ENCODE peak calls at places on chromosomes 12 and 14, in four cellular contexts. One of them, this sample, is unnamed.

GRCh38 chr14:76784881-76785280 is 23.6 kb downstream of the VASH1 start:
- DNase-seq in IMR-90: peak
- DNase-seq in Karpas-422: peak
- DNase-seq in HepG2: peak
- DNase-seq in this sample: peak

GRCh38 chr12:98954506-98954905 is 309.4 kb downstream of the APAF1 start:
- DNase-seq in HepG2: no peak
- DNase-seq in Karpas-422: no peak
- DNase-seq in IMR-90: no peak
- DNase-seq in this sample: no peak

GRCh38 chr14:104877806-104878550 is 12.9 kb downstream of the CEP170B start:
- DNase-seq in Karpas-422: no peak
- DNase-seq in IMR-90: no peak
- DNase-seq in HepG2: no peak
- DNase-seq in this sample: no peak

GRCh38 chr12:29316772-29317171 is 64.2 kb downstream of the ERGIC2 start:
- DNase-seq in IMR-90: peak
- DNase-seq in HepG2: no peak
- DNase-seq in Karpas-422: no peak
- DNase-seq in this sample: no peak

GRCh38 chr12:27345376-27345775 is 12.7 kb downstream of the BMAL2 start:
- DNase-seq in IMR-90: no peak
- DNase-seq in Karpas-422: no peak
- DNase-seq in HepG2: no peak
- DNase-seq in this sample: no peak

GRCh38 chr14:34134484-34134883 is 183.6 kb upstream of the EGLN3 start:
- DNase-seq in IMR-90: no peak
- DNase-seq in Karpas-422: no peak
- DNase-seq in HepG2: no peak
- DNase-seq in this sample: no peak

GRCh38 chr12:52006726-52007157 is at the start of gene TAMALIN:
- DNase-seq in HepG2: no peak
- DNase-seq in IMR-90: peak
- DNase-seq in Karpas-422: no peak
- DNase-seq in this sample: peak

GRCh38 chr14:90384543-90384911 is 12.3 kb upstream of the CALM1 start:
- DNase-seq in IMR-90: peak
- DNase-seq in HepG2: no peak
- DNase-seq in Karpas-422: no peak
- DNase-seq in this sample: peak

GRCh38 chr14:60648934-60649814 is at the start of gene SIX1:
- DNase-seq in IMR-90: peak
- DNase-seq in Karpas-422: no peak
- DNase-seq in HepG2: peak
- DNase-seq in this sample: no peak

GRCh38 chr12:89504560-89505346 is 19.8 kb downstream of the GALNT4 start:
- DNase-seq in HepG2: no peak
- DNase-seq in IMR-90: peak
- DNase-seq in Karpas-422: no peak
- DNase-seq in this sample: no peak

GRCh38 chr12:23576372-23576771 is 373.1 kb downstream of the SOX5 start:
- DNase-seq in IMR-90: no peak
- DNase-seq in HepG2: no peak
- DNase-seq in Karpas-422: no peak
- DNase-seq in this sample: no peak

GRCh38 chr14:67940476-67940875 is 120.9 kb downstream of the RAD51B start:
- DNase-seq in HepG2: peak
- DNase-seq in IMR-90: peak
- DNase-seq in Karpas-422: no peak
- DNase-seq in this sample: no peak

GRCh38 chr14:81127785-81128184 is 93.0 kb downstream of the GTF2A1 start:
- DNase-seq in Karpas-422: no peak
- DNase-seq in HepG2: no peak
- DNase-seq in IMR-90: peak
- DNase-seq in this sample: no peak

GRCh38 chr14:51283402-51283825 is 43.4 kb downstream of the TMX1 start:
- DNase-seq in HepG2: peak
- DNase-seq in Karpas-422: peak
- DNase-seq in IMR-90: peak
- DNase-seq in this sample: no peak

GRCh38 chr14:102089621-102090343 is 2.9 kb upstream of the HSP90AA1 start:
- DNase-seq in HepG2: no peak
- DNase-seq in Karpas-422: peak
- DNase-seq in IMR-90: no peak
- DNase-seq in this sample: no peak

GRCh38 chr14:29220077-29220476 is 453.5 kb downstream of the FOXG1 start:
- DNase-seq in IMR-90: no peak
- DNase-seq in Karpas-422: no peak
- DNase-seq in HepG2: no peak
- DNase-seq in this sample: no peak

GRCh38 chr12:27861428-27862167 is 81.6 kb upstream of the MANSC4 start:
- DNase-seq in HepG2: no peak
- DNase-seq in Karpas-422: no peak
- DNase-seq in IMR-90: peak
- DNase-seq in this sample: peak

GRCh38 chr12:116598341-116599284 is 39.4 kb downstream of the MAP1LC3B2 start:
- DNase-seq in IMR-90: no peak
- DNase-seq in HepG2: no peak
- DNase-seq in Karpas-422: no peak
- DNase-seq in this sample: no peak

GRCh38 chr12:89745286-89745685 is 36.6 kb upstream of the ATP2B1 start:
- DNase-seq in HepG2: no peak
- DNase-seq in Karpas-422: no peak
- DNase-seq in IMR-90: no peak
- DNase-seq in this sample: no peak

GRCh38 chr12:108386704-108387360 is 47.7 kb upstream of the CMKLR1 start:
- DNase-seq in Karpas-422: no peak
- DNase-seq in IMR-90: no peak
- DNase-seq in HepG2: no peak
- DNase-seq in this sample: no peak

GRCh38 chr12:64633940-64634337 is 23.6 kb downstream of the RASSF3 start:
- DNase-seq in HepG2: peak
- DNase-seq in IMR-90: peak
- DNase-seq in Karpas-422: no peak
- DNase-seq in this sample: no peak

GRCh38 chr12:16950041-16950677 is 344.2 kb upstream of the LMO3 start:
- DNase-seq in Karpas-422: no peak
- DNase-seq in HepG2: no peak
- DNase-seq in IMR-90: no peak
- DNase-seq in this sample: no peak

GRCh38 chr14:58428011-58428807 is 690 bp downstream of the KIAA0586 start:
- DNase-seq in IMR-90: peak
- DNase-seq in HepG2: peak
- DNase-seq in Karpas-422: peak
- DNase-seq in this sample: peak

GRCh38 chr12:114976959-114977358 is 293.0 kb upstream of the TBX3 start:
- DNase-seq in HepG2: peak
- DNase-seq in Karpas-422: no peak
- DNase-seq in IMR-90: peak
- DNase-seq in this sample: no peak

DNA sequence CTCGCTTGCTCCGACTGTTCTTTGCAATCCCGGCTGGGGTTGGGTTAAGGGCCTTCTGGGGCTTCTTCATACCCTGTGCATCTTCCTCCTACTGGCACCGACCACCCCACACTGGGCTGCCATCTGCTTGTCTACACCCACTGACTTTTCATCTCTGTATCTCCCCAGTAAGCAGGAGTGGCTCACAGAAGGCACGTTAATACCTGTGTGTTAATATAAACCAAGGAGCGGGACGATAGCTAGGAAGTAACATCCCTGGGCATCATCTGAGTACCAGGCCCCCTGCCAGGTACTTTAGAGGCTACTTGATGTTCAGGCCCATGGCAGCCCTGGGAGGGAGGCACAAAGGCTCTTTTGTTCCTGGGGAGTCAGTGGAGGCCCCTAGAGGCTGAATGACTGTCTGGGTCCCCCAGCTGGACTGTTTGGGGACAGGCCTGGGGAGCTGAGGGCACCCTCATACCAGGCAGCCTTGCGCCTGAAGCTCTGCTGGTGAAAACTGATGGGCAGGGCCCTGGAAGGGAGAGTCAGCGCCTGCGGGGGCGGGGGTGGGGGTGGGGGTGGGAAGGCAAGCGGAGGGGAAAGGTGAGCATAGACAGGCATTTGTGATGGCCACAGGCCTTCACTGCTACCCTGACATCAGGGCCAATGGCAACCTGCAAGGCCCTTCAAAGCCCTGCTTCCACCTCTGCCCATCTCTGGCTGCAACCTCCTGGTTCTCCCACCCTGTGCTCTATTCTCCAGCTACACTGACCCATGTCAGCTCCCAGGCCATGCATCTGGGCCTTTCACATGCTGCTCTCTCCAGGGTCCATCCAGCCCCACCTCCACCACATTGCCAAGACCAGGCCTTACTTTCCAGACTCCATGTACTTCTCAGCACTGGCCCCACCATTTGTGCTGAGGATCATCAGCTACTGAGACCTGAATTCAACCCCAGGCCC is 34.2 kb upstream of the DEGS2 start:
- DNase-seq in IMR-90: no peak
- DNase-seq in Karpas-422: peak
- DNase-seq in HepG2: peak
- DNase-seq in this sample: no peak
- H3K4me3 ChIP-seq in IMR-90: peak
- H3K4me3 ChIP-seq in Karpas-422: peak
- H3K4me3 ChIP-seq in HepG2: peak
- H3K4me3 ChIP-seq in this sample: peak

GRCh38 chr14:59465570-59466150 is 480 bp upstream of the GPR135 start:
- DNase-seq in HepG2: no peak
- DNase-seq in Karpas-422: peak
- DNase-seq in IMR-90: no peak
- DNase-seq in this sample: no peak
- H3K4me2 ChIP-seq in HepG2: peak
- H3K4me2 ChIP-seq in Karpas-422: peak
- H3K4me2 ChIP-seq in IMR-90: peak
- H3K4me2 ChIP-seq in this sample: no peak

GRCh38 chr12:54001283-54002187 is 1.6 kb downstream of the HOXC9 start:
- DNase-seq in HepG2: no peak
- DNase-seq in Karpas-422: no peak
- DNase-seq in IMR-90: no peak
- DNase-seq in this sample: no peak

GRCh38 chr12:54000774-54001114 is 783 bp downstream of the HOXC9 start:
- DNase-seq in Karpas-422: no peak
- DNase-seq in HepG2: no peak
- DNase-seq in IMR-90: no peak
- DNase-seq in this sample: no peak

GRCh38 chr12:53999596-54000104 is 311 bp upstream of the HOXC9 start:
- DNase-seq in Karpas-422: no peak
- DNase-seq in IMR-90: peak
- DNase-seq in HepG2: peak
- DNase-seq in this sample: no peak

GRCh38 chr12:53998900-53999236 is 1.1 kb upstream of the HOXC9 start:
- DNase-seq in IMR-90: no peak
- DNase-seq in HepG2: no peak
- DNase-seq in Karpas-422: no peak
- DNase-seq in this sample: no peak

GRCh38 chr12:54000105-54000773 is at the start of gene HOXC9:
- DNase-seq in IMR-90: no peak
- DNase-seq in HepG2: no peak
- DNase-seq in Karpas-422: no peak
- DNase-seq in this sample: no peak
- H3K4me3 ChIP-seq in IMR-90: peak
- H3K4me3 ChIP-seq in HepG2: peak
- H3K4me3 ChIP-seq in Karpas-422: no peak
- H3K4me3 ChIP-seq in this sample: no peak

DNA sequence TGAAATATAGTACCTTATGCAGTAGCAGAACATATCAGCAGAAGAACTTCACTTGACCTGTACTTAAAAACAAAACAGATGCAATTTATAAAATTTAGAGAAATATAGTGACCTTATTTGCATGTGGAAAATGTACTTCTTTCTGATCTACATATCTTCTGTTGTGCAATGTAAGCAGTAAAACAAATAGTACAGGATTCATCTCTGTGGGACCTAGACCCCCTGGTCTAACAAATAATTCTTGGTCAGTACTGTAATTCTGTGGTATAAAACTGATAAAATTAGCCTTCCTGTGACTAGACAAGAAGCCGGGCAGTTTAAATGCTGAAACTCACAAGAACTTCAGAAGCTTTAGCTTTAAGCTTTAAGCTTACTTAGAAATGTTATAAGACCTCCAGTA is 21.6 kb downstream of the HIF1A start:
- DNase-seq in HepG2: no peak
- DNase-seq in Karpas-422: no peak
- DNase-seq in IMR-90: no peak
- DNase-seq in this sample: no peak
- H3K4me2 ChIP-seq in HepG2: no peak
- H3K4me2 ChIP-seq in Karpas-422: peak
- H3K4me2 ChIP-seq in IMR-90: no peak
- H3K4me2 ChIP-seq in this sample: no peak

GRCh38 chr12:121663610-121663929 is 5.9 kb downstream of the MORN3 start:
- DNase-seq in HepG2: no peak
- DNase-seq in Karpas-422: no peak
- DNase-seq in IMR-90: no peak
- DNase-seq in this sample: no peak
- H3K4me3 ChIP-seq in HepG2: no peak
- H3K4me3 ChIP-seq in Karpas-422: no peak
- H3K4me3 ChIP-seq in IMR-90: no peak
- H3K4me3 ChIP-seq in this sample: no peak